ENCODE peak calls at places on chromosomes 6 and 20, in seven cellular contexts. C is H1, W is fibroblast of lung, Z is lower lobe of right lung, M is spleen, A is HCT116, T is neuronal stem cell. U is an unnamed sample.

GRCh38 chr6:136526196-136526930 is 23.9 kb downstream of the MAP7 start:
- DNase-seq in W (peak), T (peak), Z (peak), M (peak), A (no peak), C (peak), U (peak)

GRCh38 chr6:118467181-118467580 is 80.9 kb upstream of the PLN start:
- DNase-seq in M (no peak), T (no peak), A (no peak), W (no peak), Z (no peak), C (no peak), U (no peak)

GRCh38 chr6:70445001-70445400 is 31.7 kb downstream of the FAM135A start:
- DNase-seq in Z (no peak), W (no peak), T (no peak), A (no peak), M (no peak), C (no peak), U (no peak)

GRCh38 chr20:43665466-43666176 is 1.3 kb upstream of the MYBL2 start:
- DNase-seq in Z (no peak), T (no peak), W (no peak), C (no peak), A (no peak), M (peak), U (peak)

GRCh38 chr20:57047281-57048026 is 219.0 kb downstream of the BMP7 start:
- DNase-seq in C (no peak), Z (no peak), M (no peak), W (no peak), A (no peak), T (no peak), U (peak)

GRCh38 chr6:150293423-150294280 is 75.2 kb upstream of the IYD start:
- DNase-seq in A (peak), Z (no peak), T (no peak), W (peak), C (no peak), M (no peak), U (no peak)

GRCh38 chr20:4550740-4551139 is 171.0 kb upstream of the PRND start:
- DNase-seq in Z (no peak), C (no peak), A (no peak), W (no peak), T (no peak), M (no peak), U (no peak)

GRCh38 chr20:20677186-20677585 is 35.3 kb downstream of the RALGAPA2 start:
- DNase-seq in M (no peak), T (no peak), C (no peak), A (no peak), Z (no peak), W (no peak), U (no peak)

GRCh38 chr6:32178547-32179440 is 589 bp downstream of the RNF5 start:
- DNase-seq in T (no peak), A (no peak), W (no peak), Z (no peak), C (no peak), M (no peak), U (no peak)

GRCh38 chr6:81362246-81362645 is 390.2 kb downstream of the TENT5A start:
- DNase-seq in T (no peak), A (no peak), C (no peak), W (peak), Z (no peak), M (no peak), U (no peak)

GRCh38 chr6:105302617-105303128 is 100.2 kb downstream of the PREP start:
- DNase-seq in T (no peak), W (no peak), C (no peak), A (no peak), Z (no peak), M (no peak), U (no peak)

GRCh38 chr20:63941282-63942060 is 14.7 kb downstream of the UCKL1 start:
- DNase-seq in T (no peak), C (peak), A (no peak), Z (peak), M (peak), W (no peak), U (no peak)

GRCh38 chr20:63937596-63937995 is 18.6 kb downstream of the UCKL1 start:
- DNase-seq in C (no peak), T (no peak), A (no peak), M (no peak), Z (no peak), W (no peak), U (no peak)

GRCh38 chr20:63940071-63940471 is 16.1 kb downstream of the UCKL1 start:
- DNase-seq in W (no peak), A (no peak), C (no peak), M (no peak), Z (no peak), T (no peak), U (no peak)

GRCh38 chr20:63940472-63941266 is 15.5 kb downstream of the UCKL1 start:
- DNase-seq in M (peak), Z (peak), W (no peak), A (no peak), T (no peak), C (no peak), U (no peak)

GRCh38 chr20:63939061-63939935 is 16.9 kb downstream of the UCKL1 start:
- DNase-seq in W (no peak), Z (no peak), M (peak), C (no peak), A (no peak), T (no peak), U (no peak)
- H3K4me3 ChIP-seq in W (no peak), Z (no peak), M (no peak), C (peak), A (no peak), T (no peak), U (no peak)

DNA sequence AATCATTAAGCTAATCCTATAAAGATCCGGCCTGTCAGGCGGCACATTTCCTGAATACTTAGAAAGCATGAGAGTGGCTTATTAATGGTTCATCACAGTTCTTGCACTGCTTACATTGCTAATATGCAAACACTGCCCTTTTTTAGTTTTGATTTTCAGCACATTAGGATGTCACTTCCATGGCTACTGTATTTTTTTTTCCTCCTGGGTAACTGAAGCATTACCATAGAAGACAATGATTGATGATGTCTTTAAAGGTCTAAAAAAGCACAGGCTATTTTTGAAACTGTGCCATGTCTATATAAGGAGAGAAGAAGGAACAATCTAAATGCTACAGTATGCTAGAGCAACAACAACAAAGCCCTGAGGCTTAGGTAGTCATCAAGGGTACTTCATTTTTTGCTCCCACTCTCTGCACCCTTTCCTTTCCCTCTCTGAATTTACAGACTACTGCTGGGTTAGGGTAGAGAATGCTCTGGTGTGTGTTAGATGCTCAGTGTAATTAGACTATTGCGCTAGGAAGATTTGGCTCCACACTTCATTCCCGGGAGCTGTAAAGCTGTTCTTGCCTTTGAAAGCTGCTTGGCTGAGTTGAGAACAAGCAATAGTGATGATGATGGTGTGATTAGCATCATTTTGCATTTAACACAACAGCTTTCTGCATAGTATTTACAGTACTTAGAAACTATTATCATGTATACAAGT is 1262.4 kb upstream of the CITED2 start:
- DNase-seq in T (no peak), Z (no peak), M (no peak), A (no peak), C (peak), W (no peak), U (no peak)
- H3K4me3 ChIP-seq in T (no peak), Z (no peak), M (no peak), A (no peak), C (no peak), W (no peak), U (peak)

DNA sequence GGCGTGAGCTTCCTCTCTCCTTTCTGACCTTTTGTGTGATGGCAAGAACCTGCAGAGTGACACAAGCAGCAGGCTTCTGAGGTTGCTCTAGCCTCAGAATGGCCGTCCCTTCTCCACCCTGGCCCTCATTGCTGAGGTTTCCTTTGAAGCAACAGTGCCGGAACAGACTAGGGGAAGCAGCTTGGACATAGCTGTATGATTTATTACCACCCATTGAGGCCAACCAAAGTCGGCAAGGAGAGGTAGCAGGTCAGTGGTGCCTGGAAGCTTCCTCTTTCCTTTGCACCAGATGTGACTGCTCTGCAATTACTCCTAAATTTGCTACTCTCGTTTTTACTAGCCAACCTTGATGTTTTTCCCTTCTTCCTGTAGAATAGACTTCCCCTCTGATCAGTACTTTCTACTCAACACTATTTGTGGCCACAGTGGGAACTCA is 31.4 kb downstream of the PTPN1 start:
- DNase-seq in A (peak), W (no peak), Z (no peak), T (no peak), C (no peak), M (peak), U (no peak)
- H3K4me3 ChIP-seq in A (peak), W (no peak), Z (no peak), T (no peak), C (no peak), M (no peak), U (no peak)

GRCh38 chr6:144659202-144659731 is 374.1 kb downstream of the UTRN start:
- DNase-seq in M (no peak), W (peak), Z (no peak), C (no peak), A (no peak), T (peak), U (no peak)
- H3K4me3 ChIP-seq in M (no peak), W (no peak), Z (peak), C (no peak), A (no peak), T (no peak), U (no peak)

GRCh38 chr6:26500102-26500501 is at the start of gene BTN1A1:
- DNase-seq in A (no peak), M (no peak), C (no peak), Z (no peak), T (no peak), W (no peak), U (no peak)

GRCh38 chr6:26497610-26498009 is 2.5 kb upstream of the BTN1A1 start:
- DNase-seq in C (no peak), A (no peak), W (no peak), T (no peak), Z (no peak), M (no peak), U (no peak)

GRCh38 chr6:26507658-26508057 is 7.6 kb downstream of the BTN1A1 start:
- DNase-seq in M (no peak), W (no peak), C (no peak), Z (no peak), T (no peak), A (no peak), U (no peak)

GRCh38 chr6:26501482-26501986 is 1.4 kb downstream of the BTN1A1 start:
- DNase-seq in T (no peak), W (peak), A (no peak), C (peak), Z (peak), M (peak), U (no peak)

GRCh38 chr6:26502169-26502568 is 2.1 kb downstream of the BTN1A1 start:
- DNase-seq in W (no peak), C (no peak), Z (no peak), A (no peak), M (no peak), T (no peak), U (peak)
- H3K4me3 ChIP-seq in W (no peak), C (no peak), Z (no peak), A (no peak), M (no peak), T (no peak), U (no peak)

U was measured in WERI-Rb-1.